ENCODE peak calls at places on chromosomes 1 and 21, in six cellular contexts. C, W, Q, L, S and J are unnamed samples.

GRCh38 chr1:208445710-208446702 is 201.8 kb upstream of the PLXNA2 start:
- DNase-seq in S (no peak), Q (no peak), W (no peak), C (no peak), L (peak; percentile 5), J (no peak)

GRCh38 chr1:108199231-108199657 is 899 bp downstream of the SLC25A24 start:
- DNase-seq in C (no peak), W (no peak), L (peak; percentile 49), S (no peak), Q (peak; percentile 4), J (no peak)

GRCh38 chr1:208155243-208155642 is 88.9 kb downstream of the PLXNA2 start:
- DNase-seq in W (no peak), S (no peak), C (no peak), Q (no peak), L (no peak), J (no peak)

GRCh38 chr21:25552856-25553255 is 54.4 kb downstream of the MRPL39 start:
- DNase-seq in L (no peak), W (no peak), C (no peak), S (no peak), Q (no peak), J (no peak)

GRCh38 chr1:28163496-28164120 is 12.9 kb downstream of the PTAFR start:
- DNase-seq in W (no peak), C (no peak), S (no peak), L (peak; percentile 74), Q (no peak), J (no peak)

GRCh38 chr1:30675761-30676160 is 47.6 kb downstream of the MATN1 start:
- DNase-seq in W (no peak), Q (no peak), C (no peak), S (no peak), L (peak; percentile 56), J (no peak)

GRCh38 chr1:66957938-66958337 is 33.1 kb downstream of the MIER1 start:
- DNase-seq in S (no peak), L (no peak), W (no peak), C (no peak), Q (no peak), J (no peak)

GRCh38 chr1:55974714-55975441 is 604.5 kb downstream of the PLPP3 start:
- DNase-seq in C (no peak), L (peak; percentile 89), S (no peak), W (no peak), Q (no peak), J (no peak)

GRCh38 chr1:17881761-17882160 is 126.6 kb downstream of the ACTL8 start:
- DNase-seq in C (no peak), L (no peak), Q (no peak), W (no peak), S (no peak), J (no peak)

GRCh38 chr1:58815680-58816071 is 31.8 kb upstream of the JUN start:
- DNase-seq in Q (peak; percentile 58), L (no peak), W (no peak), C (no peak), S (no peak), J (no peak)

GRCh38 chr1:39653546-39654031 is 14.1 kb upstream of the HEYL start:
- DNase-seq in S (peak; percentile 79), L (peak; percentile 87), W (no peak), C (peak; percentile 30), Q (peak; percentile 83), J (peak; percentile 42)

GRCh38 chr1:212141404-212141803 is 105.9 kb downstream of the DTL start:
- DNase-seq in S (no peak), Q (no peak), C (no peak), W (no peak), L (no peak), J (no peak)

GRCh38 chr1:43648448-43648847 is 1.5 kb upstream of the KDM4A start:
- DNase-seq in Q (no peak), W (no peak), L (peak; percentile 14), C (no peak), S (no peak), J (no peak)

GRCh38 chr1:241612533-241613505 is 27.4 kb downstream of the CHML start:
- DNase-seq in S (no peak), Q (no peak), W (no peak), C (no peak), L (peak; percentile 85), J (no peak)

GRCh38 chr1:167066333-167067122 is 23.6 kb downstream of the GPA33 start:
- DNase-seq in Q (peak; percentile 75), L (peak; percentile 63), S (peak; percentile 85), C (no peak), W (no peak), J (peak; percentile 68)

GRCh38 chr1:214303538-214303937 is 22.6 kb downstream of the SMYD2 start:
- DNase-seq in S (no peak), W (no peak), Q (no peak), C (no peak), L (peak; percentile 44), J (no peak)

GRCh38 chr1:39021431-39021830 is 4.7 kb upstream of the NDUFS5 start:
- DNase-seq in L (no peak), C (no peak), W (no peak), Q (no peak), S (no peak), J (no peak)

GRCh38 chr1:182392045-182393028 is 747 bp upstream of the GLUL start:
- DNase-seq in W (no peak), Q (peak; percentile 57), L (peak; percentile 73), S (peak; percentile 56), C (no peak), J (no peak)

GRCh38 chr1:204929487-204930185 is 59.0 kb downstream of the NFASC start:
- DNase-seq in L (no peak), W (no peak), S (no peak), C (no peak), Q (no peak), J (no peak)

GRCh38 chr1:228226956-228227791 is 19.3 kb downstream of the OBSCN start:
- DNase-seq in L (peak; percentile 67), Q (no peak), S (no peak), W (no peak), C (no peak), J (no peak)

GRCh38 chr21:31132574-31133242 is 94.4 kb upstream of the KRTAP19-8 start:
- DNase-seq in W (no peak), L (peak; percentile 52), Q (peak; percentile 23), C (no peak), S (no peak), J (no peak)

GRCh38 chr1:29519108-29519507 is 282.8 kb downstream of the PTPRU start:
- DNase-seq in Q (no peak), S (peak; percentile 5), W (no peak), C (no peak), L (no peak), J (no peak)

GRCh38 chr1:45265244-45265643 is 58.8 kb upstream of the ZSWIM5 start:
- DNase-seq in S (no peak), L (no peak), Q (no peak), W (no peak), C (no peak), J (no peak)

GRCh38 chr1:203823306-203823705 is 27.9 kb downstream of the ZBED6 start:
- DNase-seq in W (no peak), L (no peak), S (no peak), C (no peak), Q (no peak), J (no peak)
- H3K36me3 ChIP-seq in W (peaks cover 22% of the 10 kb centered on the region), L (peaks cover 64% of the 10 kb centered on the region), S (peaks cover 91% of the 10 kb centered on the region), C (peaks cover 91% of the 10 kb centered on the region), Q (peaks cover 9% of the 10 kb centered on the region), J (peaks cover 14% of the 10 kb centered on the region)

GRCh38 chr1:6591644-6592043 is 11.0 kb downstream of the KLHL21 start:
- DNase-seq in W (no peak), Q (no peak), C (no peak), L (no peak), S (no peak), J (no peak)

GRCh38 chr1:6592865-6593593 is 9.6 kb downstream of the KLHL21 start:
- DNase-seq in L (no peak), C (no peak), Q (no peak), S (no peak), W (no peak), J (no peak)

GRCh38 chr1:6592441-6592840 is 10.2 kb downstream of the KLHL21 start:
- DNase-seq in L (no peak), C (no peak), Q (no peak), W (no peak), S (no peak), J (no peak)

GRCh38 chr1:6594977-6595740 is 7.5 kb downstream of the KLHL21 start:
- DNase-seq in C (no peak), Q (peak; percentile 42), S (no peak), L (no peak), W (no peak), J (no peak)

DNA sequence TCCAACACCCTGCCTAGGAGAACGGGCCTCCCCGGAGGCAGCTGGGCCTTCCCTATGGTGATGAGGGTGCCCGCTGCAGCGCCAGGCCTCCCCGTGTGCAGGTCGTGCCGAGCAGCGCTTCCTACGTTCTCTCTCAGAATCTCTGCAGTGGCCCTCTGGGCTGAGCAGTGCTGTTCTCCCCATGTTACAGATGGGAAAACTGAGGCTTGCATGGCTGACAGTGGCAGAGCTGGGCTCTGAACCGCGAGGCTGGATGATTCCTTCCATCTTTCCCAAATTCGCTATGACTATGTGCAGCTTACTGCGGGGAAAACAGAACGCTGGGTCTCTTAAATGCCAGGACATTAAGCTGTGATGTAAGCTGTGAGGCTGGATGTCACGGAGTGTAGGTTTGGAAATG is 8.9 kb downstream of the KLHL21 start:
- DNase-seq in L (no peak), C (no peak), W (no peak), S (no peak), Q (no peak), J (no peak)
- H3K36me3 ChIP-seq in L (peaks cover 65% of the 10 kb centered on the region), C (peaks cover 46% of the 10 kb centered on the region), W (peaks cover 31% of the 10 kb centered on the region), S (peaks cover 100% of the 10 kb centered on the region), Q (peaks cover 10% of the 10 kb centered on the region), J (peaks cover 39% of the 10 kb centered on the region)

DNA sequence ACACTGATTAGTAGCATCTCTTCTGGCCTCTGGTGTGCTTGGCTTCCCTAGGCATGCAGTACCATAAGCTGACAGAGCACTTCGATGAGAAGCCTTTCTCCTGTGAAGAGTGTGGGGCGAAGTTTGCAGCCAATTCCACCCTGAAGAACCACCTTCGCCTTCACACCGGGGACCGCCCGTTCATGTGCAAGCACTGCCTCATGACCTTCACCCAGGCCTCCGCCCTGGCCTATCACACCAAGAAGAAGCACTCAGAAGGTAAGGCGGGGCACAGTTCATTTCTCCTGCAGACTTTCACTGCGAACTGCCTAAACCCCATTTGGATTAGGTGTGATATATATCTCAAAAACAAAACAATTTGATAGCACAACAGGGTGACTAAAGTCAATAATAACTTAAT is 50.4 kb upstream of the EPHA8 start:
- DNase-seq in S (no peak), C (no peak), Q (no peak), W (no peak), L (no peak), J (no peak)
- H3K36me3 ChIP-seq in S (peaks cover 100% of the 10 kb centered on the region), C (peaks cover 78% of the 10 kb centered on the region), Q (peaks cover 6% of the 10 kb centered on the region), W (peaks cover 6% of the 10 kb centered on the region), L (peaks cover 38% of the 10 kb centered on the region), J (peaks cover 20% of the 10 kb centered on the region)

GRCh38 chr1:109546311-109547109 is 1.9 kb upstream of the GNAI3 start:
- DNase-seq in S (peak; percentile 93), L (peak; percentile 92), Q (peak; percentile 93), W (peak; percentile 68), C (peak; percentile 75), J (peak; percentile 42)

GRCh38 chr1:109541102-109541501 is 1.4 kb downstream of the GPR61 start:
- DNase-seq in C (no peak), S (no peak), W (no peak), Q (no peak), L (no peak), J (no peak)

GRCh38 chr1:109542657-109543056 is 3.0 kb downstream of the GPR61 start:
- DNase-seq in C (no peak), S (no peak), Q (no peak), W (no peak), L (no peak), J (no peak)

GRCh38 chr1:109543283-109543987 is 3.8 kb downstream of the GPR61 start:
- DNase-seq in L (no peak), W (no peak), S (no peak), Q (no peak), C (no peak), J (no peak)

GRCh38 chr1:109543988-109544735 is 4.3 kb upstream of the GNAI3 start:
- DNase-seq in W (no peak), S (no peak), L (no peak), C (no peak), Q (no peak), J (no peak)
- H3K36me3 ChIP-seq in W (no peaks in the 10 kb centered on the region), S (no peaks in the 10 kb centered on the region), L (no peaks in the 10 kb centered on the region), C (no peaks in the 10 kb centered on the region), Q (no peaks in the 10 kb centered on the region), J (no peaks in the 10 kb centered on the region)